ENCODE peak calls at places on chromosomes 7 and 10, in eight cellular contexts. Y is cardiac fibroblast, X is WTC11, T is brain microvascular endothelial cell, B is upper lobe of right lung, I is lower leg skin, U is psoas muscle, P is GM10248. N is an unnamed sample.
A peak's percentile ranks its signal among the peaks of the same experiment; 100 is the strongest.

GRCh38 chr10:38094923-38095574 is 912 bp downstream of the ZNF37A start:
- DNase-seq in U (no peak), X (no peak), I (no peak), B (no peak), Y (no peak), T (no peak), P (no peak), N (no peak)

GRCh38 chr10:86261933-86262665 is 104.5 kb downstream of the GRID1 start:
- DNase-seq in P (peak; percentile 70), T (no peak), Y (no peak), X (peak; percentile 66), I (no peak), B (peak; percentile 66), U (no peak), N (peak; percentile 36)

GRCh38 chr10:87862644-87863101 is 660 bp downstream of the KLLN start:
- DNase-seq in U (no peak), I (no peak), P (peak; percentile 59), B (no peak), X (no peak), T (no peak), Y (no peak), N (no peak)

GRCh38 chr7:129054438-129055293 is at the start of gene TNPO3:
- DNase-seq in B (peak; percentile 97), I (peak; percentile 92), U (peak; percentile 97), Y (peak; percentile 93), X (peak; percentile 93), T (peak; percentile 84), P (peak; percentile 93), N (peak; percentile 94)

GRCh38 chr7:140966561-140967234 is 42.0 kb upstream of the BRAF start:
- DNase-seq in Y (no peak), B (no peak), U (no peak), P (no peak), X (no peak), T (no peak), I (no peak), N (no peak)

GRCh38 chr7:94660006-94660405 is 4.1 kb upstream of the SGCE start:
- DNase-seq in P (no peak), U (no peak), Y (peak; percentile 18), I (no peak), X (no peak), B (no peak), T (no peak), N (no peak)

GRCh38 chr10:105247831-105248499 is 606.9 kb downstream of the SORCS3 start:
- DNase-seq in P (no peak), X (no peak), T (no peak), I (no peak), U (no peak), B (no peak), Y (no peak), N (no peak)

GRCh38 chr7:63073286-63073685 is 925.4 kb upstream of the ZNF722 start:
- DNase-seq in Y (no peak), I (peak; percentile 1), U (no peak), P (no peak), T (no peak), B (no peak), X (no peak), N (no peak)

GRCh38 chr10:43113201-43113893 is 24.9 kb upstream of the CSGALNACT2 start:
- DNase-seq in B (peak; percentile 49), I (no peak), T (no peak), P (no peak), U (peak; percentile 36), X (no peak), Y (no peak), N (no peak)

GRCh38 chr7:19368540-19368939 is 223.3 kb upstream of the FERD3L start:
- DNase-seq in P (no peak), X (no peak), Y (no peak), I (no peak), U (no peak), B (no peak), T (no peak), N (no peak)

GRCh38 chr10:64973391-64973790 is 1452.2 kb downstream of the REEP3 start:
- DNase-seq in B (no peak), X (no peak), P (no peak), U (no peak), Y (no peak), T (no peak), I (no peak), N (no peak)

GRCh38 chr7:71754828-71755227 is 622.9 kb downstream of the GALNT17 start:
- DNase-seq in T (no peak), U (no peak), P (no peak), B (no peak), X (no peak), I (no peak), Y (no peak), N (no peak)

GRCh38 chr7:40733578-40733977 is 598.8 kb downstream of the SUGCT start:
- DNase-seq in P (no peak), B (no peak), I (no peak), Y (no peak), X (no peak), T (no peak), U (no peak), N (no peak)

GRCh38 chr10:124829447-124830115 is 28.0 kb downstream of the ABRAXAS2 start:
- DNase-seq in P (no peak), U (no peak), I (no peak), B (no peak), X (no peak), Y (no peak), T (no peak), N (no peak)

GRCh38 chr10:124824507-124824906 is 22.9 kb downstream of the ABRAXAS2 start:
- DNase-seq in I (no peak), U (no peak), Y (no peak), T (no peak), B (no peak), P (no peak), X (no peak), N (no peak)

GRCh38 chr10:124830445-124830844 is 28.8 kb downstream of the ABRAXAS2 start:
- DNase-seq in B (no peak), U (no peak), Y (no peak), X (no peak), T (no peak), I (no peak), P (no peak), N (no peak)

GRCh38 chr10:124825702-124826101 is 24.1 kb downstream of the ABRAXAS2 start:
- DNase-seq in U (no peak), P (no peak), X (no peak), T (no peak), I (no peak), Y (no peak), B (no peak), N (no peak)

GRCh38 chr10:124827474-124827873 is 25.9 kb downstream of the ABRAXAS2 start:
- DNase-seq in T (peak; percentile 1), B (no peak), P (peak; percentile 26), I (no peak), X (no peak), U (no peak), Y (peak; percentile 55), N (no peak)
- TF ChIP-seq CTCF in T (peak; percentile 24), B (peak; percentile 53), P (peak; percentile 36), I (no peak), X (no peak), U (peak; percentile 62), Y (peak; percentile 41), N (peak; percentile 45)

GRCh38 chr10:132450825-132451505 is 54.0 kb downstream of the PWWP2B start:
- DNase-seq in U (peak; percentile 50), P (no peak), B (no peak), Y (no peak), I (no peak), T (no peak), X (no peak), N (no peak)

GRCh38 chr10:132453470-132453861 is 56.5 kb downstream of the PWWP2B start:
- DNase-seq in Y (no peak), T (no peak), U (no peak), I (no peak), B (no peak), X (no peak), P (no peak), N (no peak)

GRCh38 chr10:132452651-132453469 is 55.9 kb downstream of the PWWP2B start:
- DNase-seq in P (peak; percentile 98), X (peak; percentile 87), U (peak; percentile 91), I (peak; percentile 77), T (peak; percentile 33), B (peak; percentile 95), Y (peak; percentile 71), N (peak; percentile 97)

GRCh38 chr10:132451506-132452215 is 54.7 kb downstream of the PWWP2B start:
- DNase-seq in T (no peak), I (no peak), P (no peak), Y (no peak), U (peak; percentile 51), B (no peak), X (no peak), N (no peak)

DNA sequence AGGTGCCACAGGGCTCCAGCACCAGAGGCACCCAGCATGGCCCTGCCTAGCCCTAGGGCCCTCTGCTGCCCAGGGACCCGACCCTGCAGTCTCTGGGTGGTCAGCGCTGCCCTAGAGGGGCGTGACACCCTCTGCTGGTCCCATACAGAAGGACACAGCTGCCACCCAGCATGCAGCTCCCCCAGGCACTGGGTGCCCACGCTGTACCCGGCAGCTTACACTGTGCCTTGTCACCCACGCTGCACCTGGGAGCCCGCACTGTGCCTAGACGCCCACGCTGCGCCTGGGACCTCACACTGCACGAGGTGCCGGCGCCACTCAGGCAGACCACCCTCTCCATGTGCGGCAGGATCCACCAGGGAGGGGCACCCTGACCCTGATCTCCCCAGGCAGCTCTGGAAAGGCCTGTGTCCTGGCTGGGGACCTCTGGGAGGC is 55.2 kb downstream of the PWWP2B start:
- DNase-seq in U (peak; percentile 55), T (no peak), X (no peak), Y (no peak), I (no peak), P (no peak), B (no peak), N (no peak)
- TF ChIP-seq CTCF in U (peak; percentile 43), T (peak; percentile 26), X (no peak), Y (no peak), I (no peak), P (no peak), B (peak; percentile 31), N (no peak)

GRCh38 chr10:98675902-98676301 is 229.2 kb upstream of the HPS1 start:
- DNase-seq in I (no peak), P (no peak), T (no peak), U (no peak), X (no peak), B (no peak), Y (no peak), N (no peak)

GRCh38 chr10:98673156-98673765 is 226.5 kb upstream of the HPS1 start:
- DNase-seq in X (no peak), T (no peak), Y (no peak), P (no peak), U (no peak), I (no peak), B (no peak), N (no peak)

GRCh38 chr10:98676895-98677294 is 230.2 kb upstream of the HPS1 start:
- DNase-seq in X (no peak), I (no peak), Y (no peak), B (no peak), P (no peak), T (no peak), U (no peak), N (no peak)
- TF ChIP-seq CTCF in X (no peak), I (no peak), Y (no peak), B (no peak), P (no peak), T (no peak), U (no peak), N (no peak)

DNA sequence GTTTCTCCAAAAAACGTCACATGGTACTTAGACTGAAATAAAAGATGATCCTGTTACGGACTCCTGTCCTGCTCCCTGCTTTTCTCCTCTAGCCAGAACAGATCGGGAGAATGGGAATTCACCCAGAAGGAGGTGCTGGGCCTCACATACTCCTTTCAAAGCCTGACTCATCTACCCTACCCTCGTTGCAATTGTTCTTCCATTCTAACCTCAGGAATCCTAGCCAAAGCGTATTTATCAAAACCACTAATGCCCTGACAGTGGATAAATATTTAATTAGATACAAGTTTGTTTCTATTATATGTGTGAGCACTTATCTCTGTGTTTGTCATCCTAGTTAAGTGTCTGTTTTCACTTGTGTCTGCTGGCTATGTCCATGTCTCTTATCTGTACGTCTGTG is 21.7 kb downstream of the ZCWPW1 start:
- DNase-seq in P (no peak), U (no peak), I (no peak), T (peak; percentile 31), B (no peak), Y (peak; percentile 71), X (no peak), N (no peak)
- TF ChIP-seq CTCF in P (no peak), U (no peak), I (no peak), T (peak; percentile 14), B (no peak), Y (no peak), X (no peak), N (no peak)

N was measured in body of pancreas.